ENCODE peak calls at places on chromosomes 1 and 21, in ten cellular contexts. One of them, this sample, is unnamed.

GRCh38 chr21:36783612-36784383 is 84.9 kb downstream of the SIM2 start:
- DNase-seq in NCI-H1436: no peak
- DNase-seq in iris pigment epithelial cell: peak; percentile 96
- DNase-seq in left ventricle myocardium superior: no peak
- DNase-seq in activated naive CD4-positive, alpha-beta T cell treated with anti-CD3 and anti-CD28 coated beads, Interleukin-2, amount 50 U/mL, for 16 hours: no peak
- DNase-seq in dermis microvascular lymphatic vessel endothelial cell: no peak
- DNase-seq in dermis blood vessel endothelial cell: peak; percentile 46
- DNase-seq in A549: peak; percentile 22
- DNase-seq in mucosa of gallbladder: no peak
- DNase-seq in NCI-H1092: no peak
- DNase-seq in this sample: no peak

GRCh38 chr1:183040600-183040999 is 17.4 kb downstream of the LAMC1 start:
- DNase-seq in iris pigment epithelial cell: peak; percentile 58
- DNase-seq in dermis microvascular lymphatic vessel endothelial cell: no peak
- DNase-seq in left ventricle myocardium superior: no peak
- DNase-seq in NCI-H1092: no peak
- DNase-seq in activated naive CD4-positive, alpha-beta T cell treated with anti-CD3 and anti-CD28 coated beads, Interleukin-2, amount 50 U/mL, for 16 hours: no peak
- DNase-seq in dermis blood vessel endothelial cell: no peak
- DNase-seq in mucosa of gallbladder: no peak
- DNase-seq in NCI-H1436: no peak
- DNase-seq in A549: no peak
- DNase-seq in this sample: no peak

GRCh38 chr21:30444204-30444603 is 4.1 kb downstream of the KRTAP15-1 start:
- DNase-seq in dermis blood vessel endothelial cell: no peak
- DNase-seq in dermis microvascular lymphatic vessel endothelial cell: no peak
- DNase-seq in mucosa of gallbladder: no peak
- DNase-seq in NCI-H1436: no peak
- DNase-seq in A549: no peak
- DNase-seq in NCI-H1092: no peak
- DNase-seq in iris pigment epithelial cell: no peak
- DNase-seq in left ventricle myocardium superior: no peak
- DNase-seq in activated naive CD4-positive, alpha-beta T cell treated with anti-CD3 and anti-CD28 coated beads, Interleukin-2, amount 50 U/mL, for 16 hours: no peak
- DNase-seq in this sample: no peak

GRCh38 chr1:178536844-178537371 is 24.0 kb downstream of the TEX35 start:
- DNase-seq in dermis microvascular lymphatic vessel endothelial cell: peak; percentile 6
- DNase-seq in NCI-H1436: no peak
- DNase-seq in NCI-H1092: no peak
- DNase-seq in dermis blood vessel endothelial cell: no peak
- DNase-seq in iris pigment epithelial cell: peak; percentile 99
- DNase-seq in A549: peak; percentile 90
- DNase-seq in mucosa of gallbladder: peak; percentile 88
- DNase-seq in activated naive CD4-positive, alpha-beta T cell treated with anti-CD3 and anti-CD28 coated beads, Interleukin-2, amount 50 U/mL, for 16 hours: no peak
- DNase-seq in left ventricle myocardium superior: peak; percentile 74
- DNase-seq in this sample: no peak

GRCh38 chr1:204573563-204573925 is 57.3 kb downstream of the MDM4 start:
- DNase-seq in A549: peak; percentile 30
- DNase-seq in left ventricle myocardium superior: no peak
- DNase-seq in dermis blood vessel endothelial cell: no peak
- DNase-seq in mucosa of gallbladder: no peak
- DNase-seq in dermis microvascular lymphatic vessel endothelial cell: no peak
- DNase-seq in NCI-H1092: no peak
- DNase-seq in iris pigment epithelial cell: peak; percentile 45
- DNase-seq in NCI-H1436: no peak
- DNase-seq in activated naive CD4-positive, alpha-beta T cell treated with anti-CD3 and anti-CD28 coated beads, Interleukin-2, amount 50 U/mL, for 16 hours: no peak
- DNase-seq in this sample: no peak

GRCh38 chr1:168485048-168485447 is 58.7 kb downstream of the XCL2 start:
- DNase-seq in dermis microvascular lymphatic vessel endothelial cell: no peak
- DNase-seq in left ventricle myocardium superior: no peak
- DNase-seq in dermis blood vessel endothelial cell: peak; percentile 21
- DNase-seq in NCI-H1436: no peak
- DNase-seq in NCI-H1092: no peak
- DNase-seq in mucosa of gallbladder: no peak
- DNase-seq in activated naive CD4-positive, alpha-beta T cell treated with anti-CD3 and anti-CD28 coated beads, Interleukin-2, amount 50 U/mL, for 16 hours: no peak
- DNase-seq in A549: no peak
- DNase-seq in iris pigment epithelial cell: peak; percentile 84
- DNase-seq in this sample: no peak

GRCh38 chr1:51283977-51284376 is 46.4 kb downstream of the TTC39A start:
- DNase-seq in NCI-H1092: no peak
- DNase-seq in iris pigment epithelial cell: no peak
- DNase-seq in NCI-H1436: no peak
- DNase-seq in mucosa of gallbladder: no peak
- DNase-seq in dermis microvascular lymphatic vessel endothelial cell: no peak
- DNase-seq in left ventricle myocardium superior: no peak
- DNase-seq in activated naive CD4-positive, alpha-beta T cell treated with anti-CD3 and anti-CD28 coated beads, Interleukin-2, amount 50 U/mL, for 16 hours: no peak
- DNase-seq in A549: no peak
- DNase-seq in dermis blood vessel endothelial cell: no peak
- DNase-seq in this sample: no peak

GRCh38 chr1:104785575-104786187 is 1036.0 kb downstream of the AMY1C start:
- DNase-seq in iris pigment epithelial cell: no peak
- DNase-seq in dermis microvascular lymphatic vessel endothelial cell: no peak
- DNase-seq in NCI-H1092: no peak
- DNase-seq in A549: no peak
- DNase-seq in left ventricle myocardium superior: no peak
- DNase-seq in activated naive CD4-positive, alpha-beta T cell treated with anti-CD3 and anti-CD28 coated beads, Interleukin-2, amount 50 U/mL, for 16 hours: no peak
- DNase-seq in dermis blood vessel endothelial cell: no peak
- DNase-seq in NCI-H1436: no peak
- DNase-seq in mucosa of gallbladder: no peak
- DNase-seq in this sample: no peak

GRCh38 chr1:109751531-109752260 is 10.9 kb upstream of the GSTM3 start:
- DNase-seq in mucosa of gallbladder: peak; percentile 9
- DNase-seq in left ventricle myocardium superior: no peak
- DNase-seq in iris pigment epithelial cell: no peak
- DNase-seq in dermis microvascular lymphatic vessel endothelial cell: no peak
- DNase-seq in NCI-H1436: no peak
- DNase-seq in NCI-H1092: no peak
- DNase-seq in dermis blood vessel endothelial cell: no peak
- DNase-seq in activated naive CD4-positive, alpha-beta T cell treated with anti-CD3 and anti-CD28 coated beads, Interleukin-2, amount 50 U/mL, for 16 hours: no peak
- DNase-seq in A549: no peak
- DNase-seq in this sample: no peak

GRCh38 chr1:226602186-226603029 is 53.8 kb downstream of the STUM start:
- DNase-seq in mucosa of gallbladder: no peak
- DNase-seq in activated naive CD4-positive, alpha-beta T cell treated with anti-CD3 and anti-CD28 coated beads, Interleukin-2, amount 50 U/mL, for 16 hours: no peak
- DNase-seq in NCI-H1436: no peak
- DNase-seq in dermis microvascular lymphatic vessel endothelial cell: peak; percentile 4
- DNase-seq in iris pigment epithelial cell: peak; percentile 46
- DNase-seq in A549: no peak
- DNase-seq in left ventricle myocardium superior: peak; percentile 73
- DNase-seq in NCI-H1092: no peak
- DNase-seq in dermis blood vessel endothelial cell: no peak
- DNase-seq in this sample: no peak

GRCh38 chr1:28172690-28173150 is 3.8 kb downstream of the PTAFR start:
- DNase-seq in mucosa of gallbladder: peak; percentile 47
- DNase-seq in NCI-H1436: no peak
- DNase-seq in dermis blood vessel endothelial cell: no peak
- DNase-seq in dermis microvascular lymphatic vessel endothelial cell: no peak
- DNase-seq in activated naive CD4-positive, alpha-beta T cell treated with anti-CD3 and anti-CD28 coated beads, Interleukin-2, amount 50 U/mL, for 16 hours: no peak
- DNase-seq in left ventricle myocardium superior: no peak
- DNase-seq in iris pigment epithelial cell: no peak
- DNase-seq in NCI-H1092: no peak
- DNase-seq in A549: no peak
- DNase-seq in this sample: no peak

GRCh38 chr1:66258404-66259105 is 275.4 kb upstream of the SGIP1 start:
- DNase-seq in dermis microvascular lymphatic vessel endothelial cell: no peak
- DNase-seq in activated naive CD4-positive, alpha-beta T cell treated with anti-CD3 and anti-CD28 coated beads, Interleukin-2, amount 50 U/mL, for 16 hours: no peak
- DNase-seq in NCI-H1436: no peak
- DNase-seq in mucosa of gallbladder: no peak
- DNase-seq in A549: no peak
- DNase-seq in dermis blood vessel endothelial cell: no peak
- DNase-seq in NCI-H1092: no peak
- DNase-seq in left ventricle myocardium superior: no peak
- DNase-seq in iris pigment epithelial cell: peak; percentile 15
- DNase-seq in this sample: peak; percentile 36

GRCh38 chr21:38443110-38443509 is 55.2 kb downstream of the ERG start:
- DNase-seq in NCI-H1092: no peak
- DNase-seq in A549: no peak
- DNase-seq in mucosa of gallbladder: no peak
- DNase-seq in activated naive CD4-positive, alpha-beta T cell treated with anti-CD3 and anti-CD28 coated beads, Interleukin-2, amount 50 U/mL, for 16 hours: no peak
- DNase-seq in NCI-H1436: no peak
- DNase-seq in iris pigment epithelial cell: no peak
- DNase-seq in dermis blood vessel endothelial cell: peak; percentile 74
- DNase-seq in dermis microvascular lymphatic vessel endothelial cell: peak; percentile 85
- DNase-seq in left ventricle myocardium superior: no peak
- DNase-seq in this sample: no peak

GRCh38 chr1:17027403-17027802 is 15.7 kb upstream of the ATP13A2 start:
- DNase-seq in dermis microvascular lymphatic vessel endothelial cell: no peak
- DNase-seq in NCI-H1092: no peak
- DNase-seq in iris pigment epithelial cell: no peak
- DNase-seq in mucosa of gallbladder: no peak
- DNase-seq in left ventricle myocardium superior: no peak
- DNase-seq in NCI-H1436: no peak
- DNase-seq in A549: no peak
- DNase-seq in dermis blood vessel endothelial cell: no peak
- DNase-seq in activated naive CD4-positive, alpha-beta T cell treated with anti-CD3 and anti-CD28 coated beads, Interleukin-2, amount 50 U/mL, for 16 hours: no peak
- DNase-seq in this sample: no peak

GRCh38 chr1:118247593-118247992 is 62.6 kb upstream of the SPAG17 start:
- DNase-seq in A549: peak; percentile 1
- DNase-seq in NCI-H1092: no peak
- DNase-seq in dermis microvascular lymphatic vessel endothelial cell: peak; percentile 2
- DNase-seq in mucosa of gallbladder: no peak
- DNase-seq in activated naive CD4-positive, alpha-beta T cell treated with anti-CD3 and anti-CD28 coated beads, Interleukin-2, amount 50 U/mL, for 16 hours: no peak
- DNase-seq in left ventricle myocardium superior: no peak
- DNase-seq in dermis blood vessel endothelial cell: no peak
- DNase-seq in NCI-H1436: no peak
- DNase-seq in iris pigment epithelial cell: no peak
- DNase-seq in this sample: no peak

GRCh38 chr1:55067022-55067781 is 27.9 kb downstream of the PCSK9 start:
- DNase-seq in dermis microvascular lymphatic vessel endothelial cell: no peak
- DNase-seq in iris pigment epithelial cell: no peak
- DNase-seq in activated naive CD4-positive, alpha-beta T cell treated with anti-CD3 and anti-CD28 coated beads, Interleukin-2, amount 50 U/mL, for 16 hours: no peak
- DNase-seq in mucosa of gallbladder: no peak
- DNase-seq in left ventricle myocardium superior: peak; percentile 90
- DNase-seq in NCI-H1092: peak; percentile 75
- DNase-seq in dermis blood vessel endothelial cell: no peak
- DNase-seq in NCI-H1436: no peak
- DNase-seq in A549: no peak
- DNase-seq in this sample: no peak

GRCh38 chr21:43913928-43914327 is 48.9 kb downstream of the AGPAT3 start:
- DNase-seq in activated naive CD4-positive, alpha-beta T cell treated with anti-CD3 and anti-CD28 coated beads, Interleukin-2, amount 50 U/mL, for 16 hours: no peak
- DNase-seq in mucosa of gallbladder: no peak
- DNase-seq in iris pigment epithelial cell: peak; percentile 31
- DNase-seq in left ventricle myocardium superior: peak; percentile 64
- DNase-seq in NCI-H1436: no peak
- DNase-seq in A549: no peak
- DNase-seq in NCI-H1092: no peak
- DNase-seq in dermis microvascular lymphatic vessel endothelial cell: no peak
- DNase-seq in dermis blood vessel endothelial cell: no peak
- DNase-seq in this sample: no peak

GRCh38 chr1:174740248-174740990 is 259.3 kb upstream of the CACYBP start:
- DNase-seq in iris pigment epithelial cell: peak; percentile 75
- DNase-seq in dermis blood vessel endothelial cell: no peak
- DNase-seq in dermis microvascular lymphatic vessel endothelial cell: no peak
- DNase-seq in left ventricle myocardium superior: no peak
- DNase-seq in NCI-H1092: no peak
- DNase-seq in activated naive CD4-positive, alpha-beta T cell treated with anti-CD3 and anti-CD28 coated beads, Interleukin-2, amount 50 U/mL, for 16 hours: no peak
- DNase-seq in mucosa of gallbladder: no peak
- DNase-seq in A549: no peak
- DNase-seq in NCI-H1436: no peak
- DNase-seq in this sample: no peak

GRCh38 chr1:243253927-243254232 is 1.2 kb downstream of the CEP170 start:
- DNase-seq in activated naive CD4-positive, alpha-beta T cell treated with anti-CD3 and anti-CD28 coated beads, Interleukin-2, amount 50 U/mL, for 16 hours: no peak
- DNase-seq in dermis blood vessel endothelial cell: no peak
- DNase-seq in iris pigment epithelial cell: no peak
- DNase-seq in NCI-H1092: no peak
- DNase-seq in left ventricle myocardium superior: no peak
- DNase-seq in dermis microvascular lymphatic vessel endothelial cell: peak; percentile 58
- DNase-seq in mucosa of gallbladder: no peak
- DNase-seq in A549: no peak
- DNase-seq in NCI-H1436: no peak
- DNase-seq in this sample: no peak

GRCh38 chr1:92882817-92883216 is 51.0 kb downstream of the RPL5 start:
- DNase-seq in NCI-H1436: no peak
- DNase-seq in left ventricle myocardium superior: no peak
- DNase-seq in iris pigment epithelial cell: no peak
- DNase-seq in mucosa of gallbladder: no peak
- DNase-seq in dermis microvascular lymphatic vessel endothelial cell: no peak
- DNase-seq in activated naive CD4-positive, alpha-beta T cell treated with anti-CD3 and anti-CD28 coated beads, Interleukin-2, amount 50 U/mL, for 16 hours: no peak
- DNase-seq in A549: no peak
- DNase-seq in NCI-H1092: no peak
- DNase-seq in dermis blood vessel endothelial cell: no peak
- DNase-seq in this sample: no peak

GRCh38 chr1:61687901-61688300 is 37.0 kb downstream of the TM2D1 start:
- DNase-seq in left ventricle myocardium superior: no peak
- DNase-seq in NCI-H1092: no peak
- DNase-seq in dermis microvascular lymphatic vessel endothelial cell: no peak
- DNase-seq in mucosa of gallbladder: no peak
- DNase-seq in dermis blood vessel endothelial cell: no peak
- DNase-seq in NCI-H1436: no peak
- DNase-seq in activated naive CD4-positive, alpha-beta T cell treated with anti-CD3 and anti-CD28 coated beads, Interleukin-2, amount 50 U/mL, for 16 hours: no peak
- DNase-seq in A549: no peak
- DNase-seq in iris pigment epithelial cell: no peak
- DNase-seq in this sample: no peak

GRCh38 chr1:203521812-203522211 is 27.9 kb downstream of the OPTC start:
- DNase-seq in NCI-H1436: no peak
- DNase-seq in dermis microvascular lymphatic vessel endothelial cell: no peak
- DNase-seq in dermis blood vessel endothelial cell: no peak
- DNase-seq in activated naive CD4-positive, alpha-beta T cell treated with anti-CD3 and anti-CD28 coated beads, Interleukin-2, amount 50 U/mL, for 16 hours: no peak
- DNase-seq in mucosa of gallbladder: no peak
- DNase-seq in A549: no peak
- DNase-seq in iris pigment epithelial cell: no peak
- DNase-seq in NCI-H1092: peak; percentile 68
- DNase-seq in left ventricle myocardium superior: no peak
- DNase-seq in this sample: no peak

GRCh38 chr21:20882462-20883415 is 115.5 kb upstream of the NCAM2 start:
- DNase-seq in dermis microvascular lymphatic vessel endothelial cell: peak; percentile 2
- DNase-seq in NCI-H1436: no peak
- DNase-seq in left ventricle myocardium superior: no peak
- DNase-seq in activated naive CD4-positive, alpha-beta T cell treated with anti-CD3 and anti-CD28 coated beads, Interleukin-2, amount 50 U/mL, for 16 hours: no peak
- DNase-seq in iris pigment epithelial cell: peak; percentile 23
- DNase-seq in A549: no peak
- DNase-seq in NCI-H1092: peak; percentile 2
- DNase-seq in dermis blood vessel endothelial cell: peak; percentile 10
- DNase-seq in mucosa of gallbladder: peak; percentile 18
- DNase-seq in this sample: peak; percentile 44

GRCh38 chr1:226761322-226761721 is 22.2 kb upstream of the ITPKB start:
- DNase-seq in dermis microvascular lymphatic vessel endothelial cell: no peak
- DNase-seq in activated naive CD4-positive, alpha-beta T cell treated with anti-CD3 and anti-CD28 coated beads, Interleukin-2, amount 50 U/mL, for 16 hours: no peak
- DNase-seq in NCI-H1436: no peak
- DNase-seq in mucosa of gallbladder: no peak
- DNase-seq in NCI-H1092: no peak
- DNase-seq in dermis blood vessel endothelial cell: no peak
- DNase-seq in left ventricle myocardium superior: no peak
- DNase-seq in iris pigment epithelial cell: peak; percentile 15
- DNase-seq in A549: no peak
- DNase-seq in this sample: no peak

GRCh38 chr1:219538886-219539285 is 74.0 kb downstream of the ZC3H11B start:
- DNase-seq in dermis blood vessel endothelial cell: no peak
- DNase-seq in activated naive CD4-positive, alpha-beta T cell treated with anti-CD3 and anti-CD28 coated beads, Interleukin-2, amount 50 U/mL, for 16 hours: no peak
- DNase-seq in NCI-H1092: no peak
- DNase-seq in iris pigment epithelial cell: no peak
- DNase-seq in NCI-H1436: no peak
- DNase-seq in dermis microvascular lymphatic vessel endothelial cell: no peak
- DNase-seq in mucosa of gallbladder: no peak
- DNase-seq in left ventricle myocardium superior: no peak
- DNase-seq in A549: no peak
- DNase-seq in this sample: no peak

GRCh38 chr1:201310986-201311355 is 27.7 kb downstream of the PKP1 start:
- DNase-seq in activated naive CD4-positive, alpha-beta T cell treated with anti-CD3 and anti-CD28 coated beads, Interleukin-2, amount 50 U/mL, for 16 hours: no peak
- DNase-seq in iris pigment epithelial cell: no peak
- DNase-seq in left ventricle myocardium superior: no peak
- DNase-seq in dermis blood vessel endothelial cell: peak; percentile 44
- DNase-seq in mucosa of gallbladder: no peak
- DNase-seq in NCI-H1436: no peak
- DNase-seq in NCI-H1092: peak; percentile 93
- DNase-seq in A549: peak; percentile 29
- DNase-seq in dermis microvascular lymphatic vessel endothelial cell: peak; percentile 61
- DNase-seq in this sample: no peak

GRCh38 chr1:21050031-21050430 is 126.7 kb downstream of the EIF4G3 start:
- DNase-seq in left ventricle myocardium superior: no peak
- DNase-seq in iris pigment epithelial cell: peak; percentile 93
- DNase-seq in NCI-H1092: no peak
- DNase-seq in A549: no peak
- DNase-seq in mucosa of gallbladder: no peak
- DNase-seq in dermis blood vessel endothelial cell: peak; percentile 29
- DNase-seq in NCI-H1436: no peak
- DNase-seq in dermis microvascular lymphatic vessel endothelial cell: peak; percentile 54
- DNase-seq in activated naive CD4-positive, alpha-beta T cell treated with anti-CD3 and anti-CD28 coated beads, Interleukin-2, amount 50 U/mL, for 16 hours: no peak
- DNase-seq in this sample: no peak

This sample was measured in neuronal stem cell.